ENCODE peak calls at places on chromosomes 4 and X, in five cellular contexts. E is fibroblast of lung; C is activated naive CD4-positive, alpha-beta T cell treated with Interleukin-2 at 50 U/mL for 16 hours; X is A172; I is esophagus squamous epithelium. B is an unnamed sample.

GRCh38 chr4:94525993-94526740 is 74.4 kb downstream of the PDLIM5 start:
- DNase-seq in E (peak; percentile 66), C (no peak), X (no peak), I (no peak), B (no peak)

GRCh38 chr4:69044247-69044646 is 52.0 kb upstream of the UGT2B7 start:
- DNase-seq in E (peak; percentile 14), C (no peak), X (no peak), I (no peak), B (no peak)

GRCh38 chrX:16870861-16871584 is 861 bp upstream of the RBBP7 start:
- DNase-seq in E (no peak), C (no peak), X (no peak), I (peak; percentile 33), B (peak; percentile 89)

GRCh38 chr4:173782660-173783059 is 252.6 kb upstream of the HAND2 start:
- DNase-seq in E (no peak), C (no peak), X (no peak), I (no peak), B (no peak)

GRCh38 chrX:78522601-78523000 is 136.5 kb downstream of the RTL3 start:
- DNase-seq in E (no peak), C (no peak), X (no peak), I (no peak), B (no peak)

GRCh38 chr4:181234951-181235350 is 1008.3 kb upstream of the TENM3 start:
- DNase-seq in E (no peak), C (no peak), X (no peak), I (no peak), B (no peak)

GRCh38 chr4:155077860-155078259 is 130.6 kb upstream of the NPY2R start:
- DNase-seq in E (no peak), C (no peak), X (no peak), I (no peak), B (no peak)

GRCh38 chrX:3609800-3610199 is 103.6 kb downstream of the PRKX start:
- DNase-seq in E (peak; percentile 22), C (no peak), X (peak; percentile 66), I (no peak), B (no peak)

GRCh38 chr4:10273030-10273429 is 156.4 kb upstream of the WDR1 start:
- DNase-seq in E (no peak), C (no peak), X (no peak), I (no peak), B (no peak)

GRCh38 chr4:94698187-94698586 is 59.6 kb upstream of the BMPR1B start:
- DNase-seq in E (no peak), C (no peak), X (no peak), I (no peak), B (no peak)

GRCh38 chr4:76562161-76562560 is 127.1 kb downstream of the SHROOM3 start:
- DNase-seq in E (peak; percentile 77), C (no peak), X (peak; percentile 29), I (no peak), B (no peak)

GRCh38 chr4:102390438-102390837 is 45.2 kb upstream of the SLC39A8 start:
- DNase-seq in E (no peak), C (no peak), X (peak; percentile 59), I (no peak), B (no peak)

GRCh38 chrX:78329486-78329885 is 2.1 kb upstream of the CYSLTR1 start:
- DNase-seq in E (no peak), C (peak; percentile 11), X (no peak), I (no peak), B (no peak)

GRCh38 chr4:125750399-125750798 is 435.6 kb downstream of the FAT4 start:
- DNase-seq in E (no peak), C (no peak), X (no peak), I (no peak), B (no peak)

GRCh38 chr4:144291164-144291563 is 150.6 kb upstream of the GYPA start:
- DNase-seq in E (no peak), C (no peak), X (no peak), I (no peak), B (no peak)

GRCh38 chrX:44183329-44183728 is 160.1 kb downstream of the EFHC2 start:
- DNase-seq in E (no peak), C (no peak), X (no peak), I (no peak), B (no peak)

GRCh38 chr4:92387459-92388069 is 83.8 kb downstream of the GRID2 start:
- DNase-seq in E (peak; percentile 74), C (no peak), X (peak; percentile 66), I (no peak), B (no peak)

GRCh38 chr4:165326831-165327210 is 648 bp upstream of the MSMO1 start:
- DNase-seq in E (peak; percentile 39), C (no peak), X (peak; percentile 20), I (peak; percentile 1), B (no peak)

GRCh38 chr4:2416564-2417195 is 1.8 kb downstream of the ZFYVE28 start:
- DNase-seq in E (no peak), C (peak; percentile 29), X (no peak), I (no peak), B (no peak)

GRCh38 chr4:186189656-186190055 is 1.7 kb upstream of the CYP4V2 start:
- DNase-seq in E (no peak), C (no peak), X (no peak), I (no peak), B (no peak)

GRCh38 chr4:139593091-139593564 is 37.1 kb upstream of the SETD7 start:
- DNase-seq in E (peak; percentile 63), C (no peak), X (peak; percentile 42), I (no peak), B (no peak)

GRCh38 chrX:15594371-15594770 is 6.4 kb downstream of the ACE2 start:
- DNase-seq in E (no peak), C (no peak), X (no peak), I (no peak), B (no peak)

GRCh38 chr4:52200339-52200725 is 149.2 kb downstream of the SPATA18 start:
- DNase-seq in E (no peak), C (no peak), X (peak; percentile 0), I (no peak), B (no peak)

GRCh38 chr4:39942507-39942906 is 35.2 kb downstream of the PDS5A start:
- DNase-seq in E (no peak), C (no peak), X (no peak), I (no peak), B (no peak)

GRCh38 chr4:158290912-158291311 is 80.6 kb downstream of the TMEM144 start:
- DNase-seq in E (no peak), C (no peak), X (no peak), I (no peak), B (no peak)

B was measured in lower leg skin.